ENCODE peak calls at places on chromosomes 4 and X, in nine cellular contexts. Q, G, D, A, Y, W, L, H and U are unnamed samples.

GRCh38 chr4:139609647-139610046 is 53.6 kb upstream of the SETD7 start:
- DNase-seq in G (peak), H (peak), Q (no peak), L (no peak), D (no peak), W (no peak), A (peak), Y (no peak), U (no peak)

GRCh38 chrX:110671068-110671803 is 124.4 kb downstream of the CHRDL1 start:
- DNase-seq in L (no peak), D (no peak), G (no peak), H (peak), A (peak), Y (no peak), Q (no peak), W (no peak), U (no peak)

GRCh38 chrX:45445745-45446412 is 245.2 kb upstream of the DIPK2B start:
- DNase-seq in G (no peak), Y (peak), Q (no peak), L (no peak), A (peak), W (no peak), D (no peak), H (peak), U (no peak)

GRCh38 chr4:38531126-38531737 is 132.8 kb upstream of the KLF3 start:
- DNase-seq in A (peak), Y (no peak), D (no peak), L (no peak), G (no peak), W (no peak), Q (no peak), H (peak), U (no peak)

GRCh38 chrX:112218388-112218787 is 135.8 kb upstream of the TRPC5 start:
- DNase-seq in A (no peak), L (no peak), D (no peak), Q (no peak), G (no peak), H (no peak), W (no peak), Y (no peak), U (no peak)

GRCh38 chr4:111960241-111960667 is 185.0 kb upstream of the FAM241A start:
- DNase-seq in W (no peak), L (no peak), D (no peak), Y (no peak), H (peak), A (peak), Q (no peak), G (no peak), U (no peak)

GRCh38 chrX:47370278-47370677 is at the start of gene ZNF157:
- DNase-seq in L (no peak), G (no peak), D (no peak), Q (no peak), Y (no peak), H (no peak), W (no peak), A (no peak), U (no peak)

GRCh38 chr4:1418494-1419285 is 12.4 kb upstream of the NKX1-1 start:
- DNase-seq in A (no peak), L (no peak), H (no peak), W (no peak), G (no peak), Q (no peak), D (peak), Y (no peak), U (no peak)

GRCh38 chr4:104979083-104979760 is 167.5 kb upstream of the TET2 start:
- DNase-seq in Y (no peak), H (no peak), Q (no peak), L (no peak), G (no peak), D (no peak), W (no peak), A (no peak), U (no peak)

GRCh38 chr4:186812592-186812991 is 88.9 kb upstream of the FAT1 start:
- DNase-seq in D (no peak), Y (no peak), G (no peak), H (no peak), W (no peak), A (no peak), Q (no peak), L (no peak), U (no peak)

GRCh38 chr4:147019061-147019460 is 73.4 kb upstream of the TTC29 start:
- DNase-seq in Q (peak), H (peak), Y (peak), G (peak), A (peak), D (peak), L (peak), W (peak), U (peak)

GRCh38 chr4:179843370-179843769 is 2399.8 kb upstream of the TENM3 start:
- DNase-seq in W (no peak), D (no peak), G (no peak), H (no peak), L (no peak), A (peak), Y (no peak), Q (no peak), U (no peak)

GRCh38 chrX:110425222-110425621 is 66.6 kb downstream of the RTL9 start:
- DNase-seq in L (no peak), H (no peak), Q (no peak), W (peak), A (no peak), Y (no peak), D (no peak), G (no peak), U (no peak)

GRCh38 chr4:25654971-25655963 is at the start of gene SLC34A2:
- DNase-seq in G (no peak), H (no peak), W (no peak), L (no peak), A (no peak), Y (no peak), D (no peak), Q (peak), U (no peak)

GRCh38 chrX:318739-319578 is at the start of gene GTPBP6:
- DNase-seq in H (peak), A (peak), W (no peak), D (peak), L (peak), Y (peak), Q (peak), G (peak), U (peak)